ENCODE peak calls at places on chromosomes 7 and 10, in five cellular contexts. E is heart right ventricle, U is body of pancreas, J is fibroblast of lung, N is pancreas. D is an unnamed sample.

GRCh38 chr10:113856563-113856962 is 2.1 kb downstream of the NHLRC2 start:
- DNase-seq in E (no peak), U (no peak), J (no peak), N (no peak), D (no peak)

GRCh38 chr7:29412912-29413311 is 150.7 kb upstream of the PRR15 start:
- DNase-seq in E (no peak), U (no peak), J (no peak), N (no peak), D (no peak)

GRCh38 chr7:107981466-107981865 is 21.5 kb downstream of the LAMB1 start:
- DNase-seq in E (no peak), U (no peak), J (no peak), N (no peak), D (no peak)

GRCh38 chr10:59887972-59888640 is 18.2 kb downstream of the CCDC6 start:
- DNase-seq in E (no peak), U (no peak), J (no peak), N (no peak), D (peak; percentile 60)

GRCh38 chr7:76193478-76193877 is 8.2 kb upstream of the SRRM3 start:
- DNase-seq in E (no peak), U (no peak), J (no peak), N (no peak), D (no peak)

GRCh38 chr7:83366629-83367028 is 203.9 kb upstream of the PCLO start:
- DNase-seq in E (no peak), U (no peak), J (peak; percentile 2), N (no peak), D (no peak)

GRCh38 chr7:156612930-156613329 is 27.6 kb upstream of the RNF32 start:
- DNase-seq in E (no peak), U (no peak), J (no peak), N (no peak), D (no peak)

GRCh38 chr10:47319798-47320197 is 2.5 kb upstream of the GDF2 start:
- DNase-seq in E (no peak), U (no peak), J (no peak), N (no peak), D (no peak)

GRCh38 chr7:12212051-12212485 is 974 bp downstream of the TMEM106B start:
- DNase-seq in E (no peak), U (no peak), J (peak; percentile 23), N (peak; percentile 20), D (no peak)

GRCh38 chr10:62652114-62652513 is 152.4 kb upstream of the ADO start:
- DNase-seq in E (no peak), U (no peak), J (no peak), N (no peak), D (no peak)

GRCh38 chr10:21824409-21824808 is 179.1 kb downstream of the DNAJC1 start:
- DNase-seq in E (no peak), U (no peak), J (no peak), N (no peak), D (no peak)

GRCh38 chr10:59175538-59176240 is 754 bp upstream of the PHYHIPL start:
- DNase-seq in E (no peak), U (peak; percentile 54), J (no peak), N (no peak), D (peak; percentile 56)

GRCh38 chr7:88169717-88170320 is 50.0 kb downstream of the SRI start:
- DNase-seq in E (no peak), U (no peak), J (peak; percentile 24), N (no peak), D (peak; percentile 13)

GRCh38 chr10:78886129-78886528 is 182.6 kb upstream of the ZMIZ1 start:
- DNase-seq in E (no peak), U (no peak), J (no peak), N (no peak), D (no peak)

GRCh38 chr10:70759769-70760168 is 25.4 kb downstream of the TBATA start:
- DNase-seq in E (no peak), U (no peak), J (no peak), N (no peak), D (no peak)

GRCh38 chr10:97015199-97015693 is 170.5 kb downstream of the SLIT1 start:
- DNase-seq in E (no peak), U (no peak), J (no peak), N (no peak), D (no peak)

GRCh38 chr7:26813426-26813825 is 51.0 kb downstream of the SKAP2 start:
- DNase-seq in E (no peak), U (no peak), J (peak; percentile 87), N (no peak), D (peak; percentile 42)

GRCh38 chr7:96088579-96088978 is 233.3 kb downstream of the SLC25A13 start:
- DNase-seq in E (no peak), U (no peak), J (peak; percentile 18), N (no peak), D (no peak)

GRCh38 chr10:154348-154747 is 19.1 kb downstream of the ZMYND11 start:
- DNase-seq in E (no peak), U (no peak), J (peak; percentile 82), N (no peak), D (no peak)

GRCh38 chr7:141333459-141333858 is 217.8 kb upstream of the AGK start:
- DNase-seq in E (peak; percentile 16), U (no peak), J (no peak), N (no peak), D (peak; percentile 39)

GRCh38 chr10:69641261-69641980 is 11.4 kb downstream of the FAM241B start:
- DNase-seq in E (no peak), U (no peak), J (no peak), N (no peak), D (peak; percentile 52)

GRCh38 chr7:99653754-99654153 is 26.0 kb downstream of the CYP3A5 start:
- DNase-seq in E (no peak), U (no peak), J (no peak), N (no peak), D (no peak)

GRCh38 chr7:96675548-96675947 is 34.1 kb downstream of the SEM1 start:
- DNase-seq in E (no peak), U (no peak), J (no peak), N (no peak), D (no peak)

GRCh38 chr7:129522088-129522970 is 20.0 kb downstream of the SMKR1 start:
- DNase-seq in E (no peak), U (no peak), J (no peak), N (no peak), D (peak; percentile 36)

GRCh38 chr7:134690614-134691504 is 44.2 kb downstream of the BPGM start:
- DNase-seq in E (no peak), U (no peak), J (no peak), N (no peak), D (no peak)

GRCh38 chr10:129755075-129756020 is 208.7 kb downstream of the EBF3 start:
- DNase-seq in E (no peak), U (no peak), J (no peak), N (peak; percentile 0), D (peak; percentile 20)

DNA sequence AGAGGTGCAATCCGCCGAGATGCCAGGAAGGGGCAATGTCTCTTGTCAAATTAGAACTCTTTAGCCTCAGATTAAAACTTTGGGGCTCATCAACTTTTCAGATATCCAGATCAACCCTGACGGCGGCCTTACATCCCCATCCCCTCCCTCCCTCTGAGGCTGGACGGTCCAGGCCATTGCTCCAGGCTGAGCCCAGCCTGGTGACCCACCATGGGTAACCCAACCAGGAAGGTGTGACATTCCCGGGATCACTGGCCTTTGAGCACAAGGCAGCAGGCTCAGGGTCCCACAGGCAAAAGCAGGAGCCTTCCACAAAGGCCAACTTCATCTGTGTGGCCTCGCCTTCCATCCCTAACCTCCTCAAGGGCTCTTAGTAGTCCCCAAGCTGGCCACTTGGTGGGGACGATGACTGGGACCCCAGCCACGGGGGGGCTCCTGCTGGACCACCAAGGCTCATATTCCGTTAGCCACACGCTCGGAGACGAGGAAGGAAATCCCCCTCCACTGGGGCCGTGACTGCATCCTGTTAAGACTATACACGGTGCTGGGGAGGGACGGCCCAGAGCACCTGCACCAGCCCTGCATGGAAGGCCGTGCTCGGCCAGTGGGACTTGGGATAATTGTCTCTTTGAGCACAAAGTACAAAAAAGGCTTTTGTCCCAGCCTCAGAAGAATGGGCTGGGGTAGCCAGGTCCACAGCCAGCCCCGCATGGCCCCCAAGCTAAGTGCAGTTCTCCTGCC is 62.8 kb downstream of the ZRANB1 start:
- DNase-seq in E (peak; percentile 2), U (peak; percentile 3), J (no peak), N (no peak), D (peak; percentile 31)
- H3K4me1 ChIP-seq in E (peaks cover 35% of the 10 kb centered on the region), U (peaks cover 42% of the 10 kb centered on the region), J (peaks cover 39% of the 10 kb centered on the region), N (peaks cover 9% of the 10 kb centered on the region), D (no peaks in the 10 kb centered on the region)

DNA sequence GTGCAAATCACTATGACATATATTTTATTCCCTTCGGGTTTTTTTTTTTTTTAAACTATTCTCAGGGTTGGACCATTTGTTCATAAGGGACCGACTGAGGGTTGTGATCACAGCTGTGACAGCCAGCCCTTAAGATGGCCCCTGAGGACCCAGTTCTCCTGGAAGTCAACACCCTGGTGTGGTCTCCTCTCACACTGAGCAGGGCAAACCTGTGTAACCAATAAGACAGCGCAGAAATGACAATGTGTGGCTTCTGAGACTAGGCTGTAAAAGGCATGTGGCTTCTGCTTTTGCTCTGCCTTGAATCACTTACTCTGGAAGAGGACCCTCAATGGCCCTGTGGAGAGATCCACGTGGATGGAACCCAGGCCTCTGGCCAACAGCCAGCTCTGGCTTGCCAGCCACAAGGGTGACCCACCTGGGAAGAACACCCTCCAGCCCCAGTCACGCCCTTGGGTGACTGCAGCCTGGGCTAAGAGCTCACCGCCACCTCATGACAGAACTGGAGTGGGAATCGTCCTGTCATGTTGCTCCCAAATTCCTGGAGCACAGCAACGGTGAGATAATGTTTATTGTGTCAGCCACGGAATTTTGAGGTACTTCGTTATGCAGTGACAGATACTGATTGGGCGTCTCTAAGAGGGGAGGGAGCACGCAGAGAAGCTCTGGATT is 127.1 kb downstream of the CLEC2L start:
- DNase-seq in E (peak; percentile 34), U (no peak), J (no peak), N (no peak), D (no peak)
- H3K4me1 ChIP-seq in E (peaks cover 76% of the 10 kb centered on the region), U (peaks cover 43% of the 10 kb centered on the region), J (peaks cover 5% of the 10 kb centered on the region), N (peaks cover 8% of the 10 kb centered on the region), D (no peaks in the 10 kb centered on the region)

DNA sequence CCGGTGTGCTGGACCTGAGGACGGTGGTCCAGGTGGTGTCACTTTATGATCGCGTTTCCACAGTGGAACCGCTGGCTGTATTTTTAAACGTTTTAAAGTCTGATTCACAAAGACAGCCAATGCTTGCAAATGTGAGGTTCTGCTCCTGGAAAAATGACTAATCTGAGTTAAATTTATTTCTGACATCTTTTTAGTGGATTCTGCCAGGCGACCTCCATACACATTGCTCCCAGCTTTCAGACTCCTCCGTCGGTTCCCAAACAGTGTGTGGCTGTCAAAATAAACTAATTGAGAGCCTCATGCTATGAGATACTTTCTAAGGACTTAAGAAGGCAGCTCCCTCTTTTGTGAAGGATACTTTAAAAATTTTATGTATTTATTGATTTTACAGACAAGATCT is 12.7 kb upstream of the TTYH3 start:
- DNase-seq in E (no peak), U (no peak), J (peak; percentile 69), N (no peak), D (no peak)
- H3K4me1 ChIP-seq in E (peaks cover 40% of the 10 kb centered on the region), U (peaks cover 30% of the 10 kb centered on the region), J (peaks cover 19% of the 10 kb centered on the region), N (no peaks in the 10 kb centered on the region), D (peaks cover 30% of the 10 kb centered on the region)

DNA sequence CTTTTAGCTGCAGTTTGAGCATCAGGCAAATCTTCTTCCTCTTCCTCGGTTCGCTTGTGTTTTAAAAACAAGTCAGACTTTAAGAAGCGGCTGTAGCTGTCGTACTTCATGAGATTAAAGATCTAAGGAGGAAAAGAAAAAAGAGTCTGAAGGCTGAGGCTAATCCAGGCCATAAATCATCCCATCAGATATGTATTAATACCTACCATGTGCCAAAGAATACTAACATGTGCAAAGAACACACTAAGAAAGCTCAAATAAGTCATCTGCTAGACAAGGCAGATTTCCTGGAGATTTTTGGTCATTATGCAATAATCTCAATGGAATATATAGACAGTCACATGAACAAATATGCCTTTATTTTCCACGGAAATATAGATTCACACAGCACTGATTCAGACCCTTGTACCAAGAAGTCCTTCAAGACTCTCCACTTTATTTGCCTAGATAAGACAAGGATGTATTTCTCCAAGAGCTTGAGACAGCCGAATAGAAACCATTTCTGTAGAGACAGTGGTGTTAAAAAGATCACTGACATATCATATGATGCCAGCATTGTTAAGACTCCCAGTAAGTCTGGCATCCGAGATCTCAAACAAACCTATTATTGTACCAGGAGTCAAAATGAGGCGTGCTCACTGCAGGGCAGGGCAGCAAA is 42.3 kb downstream of the RGS10 start:
- DNase-seq in E (no peak), U (no peak), J (no peak), N (no peak), D (no peak)
- H3K4me1 ChIP-seq in E (no peaks in the 10 kb centered on the region), U (no peaks in the 10 kb centered on the region), J (peaks cover 1% of the 10 kb centered on the region), N (no peaks in the 10 kb centered on the region), D (no peaks in the 10 kb centered on the region)